ENCODE peak calls at places on chromosomes 2 and 18, in ten cellular contexts. C is activated naive CD4-positive, alpha-beta T cell; N is GM23338; E is fibroblast of pulmonary artery; F is substantia nigra; L is AG09319; J is M059J; P is heart left ventricle; Z is LHCN-M2; R is kidney tubule cell. T is an unnamed sample.

GRCh38 chr2:183291436-183291835 is 167.2 kb downstream of the NUP35 start:
- DNase-seq in C (no peak), N (no peak), E (peak), F (no peak), L (no peak), J (peak), P (no peak), Z (no peak), R (no peak), T (no peak)

GRCh38 chr2:27137322-27137935 is 1.8 kb downstream of the PRR30 start:
- DNase-seq in C (no peak), N (no peak), E (no peak), F (no peak), L (no peak), J (no peak), P (no peak), Z (no peak), R (no peak), T (no peak)

GRCh38 chr18:36128907-36129299 is 237 bp downstream of the SLC39A6 start:
- DNase-seq in C (no peak), N (peak), E (no peak), F (peak), L (no peak), J (no peak), P (no peak), Z (no peak), R (no peak), T (no peak)

GRCh38 chr2:215727507-215728503 is 285.5 kb downstream of the MREG start:
- DNase-seq in C (no peak), N (no peak), E (peak), F (no peak), L (no peak), J (peak), P (no peak), Z (peak), R (peak), T (no peak)

GRCh38 chr2:165582409-165582808 is 112.9 kb downstream of the CSRNP3 start:
- DNase-seq in C (no peak), N (no peak), E (peak), F (no peak), L (no peak), J (peak), P (no peak), Z (peak), R (peak), T (no peak)

GRCh38 chr2:29196792-29197788 is 81.9 kb downstream of the CLIP4 start:
- DNase-seq in C (peak), N (peak), E (peak), F (peak), L (no peak), J (peak), P (peak), Z (peak), R (peak), T (no peak)

GRCh38 chr2:217279130-217279529 is 419.3 kb upstream of the TNP1 start:
- DNase-seq in C (no peak), N (no peak), E (peak), F (no peak), L (no peak), J (peak), P (no peak), Z (peak), R (no peak), T (no peak)

GRCh38 chr2:133420748-133421147 is 147.5 kb downstream of the NCKAP5 start:
- DNase-seq in C (no peak), N (no peak), E (no peak), F (no peak), L (no peak), J (no peak), P (no peak), Z (no peak), R (peak), T (no peak)

GRCh38 chr2:850429-850828 is 100.2 kb upstream of the SNTG2 start:
- DNase-seq in C (no peak), N (no peak), E (no peak), F (no peak), L (no peak), J (peak), P (no peak), Z (no peak), R (no peak), T (no peak)